ENCODE peak calls at places on chromosome 4, in eight cellular contexts. S, I, Q, W, M, T, R and E are unnamed samples.
A peak's percentile ranks its signal among the peaks of the same experiment; 100 is the strongest.

GRCh38 chr4:158799013-158799770 is 30.4 kb downstream of the FNIP2 start:
- DNase-seq in S (no peak), I (no peak), Q (no peak), W (no peak), M (no peak), T (no peak), R (peak; percentile 38), E (no peak)

GRCh38 chr4:109368661-109369060 is 65.0 kb upstream of the SEC24B start:
- DNase-seq in S (no peak), I (no peak), Q (no peak), W (no peak), M (no peak), T (no peak), R (no peak), E (no peak)

GRCh38 chr4:151854731-151855130 is 93.9 kb upstream of the GATB start:
- DNase-seq in S (no peak), I (peak; percentile 64), Q (no peak), W (no peak), M (peak; percentile 54), T (no peak), R (no peak), E (no peak)

GRCh38 chr4:154045086-154045485 is 256.2 kb upstream of the SFRP2 start:
- DNase-seq in S (no peak), I (peak; percentile 40), Q (no peak), W (no peak), M (no peak), T (no peak), R (no peak), E (no peak)

GRCh38 chr4:127479031-127479622 is 153.6 kb upstream of the INTU start:
- DNase-seq in S (no peak), I (peak; percentile 59), Q (no peak), W (no peak), M (peak; percentile 15), T (no peak), R (peak; percentile 68), E (no peak)

GRCh38 chr4:10077101-10077491 is 39.5 kb downstream of the WDR1 start:
- DNase-seq in S (no peak), I (no peak), Q (no peak), W (no peak), M (no peak), T (no peak), R (no peak), E (no peak)

GRCh38 chr4:104905546-104905945 is 241.1 kb upstream of the TET2 start:
- DNase-seq in S (no peak), I (no peak), Q (no peak), W (no peak), M (no peak), T (no peak), R (no peak), E (no peak)

GRCh38 chr4:56425518-56425917 is 9.9 kb downstream of the PPAT start:
- DNase-seq in S (no peak), I (no peak), Q (no peak), W (no peak), M (no peak), T (no peak), R (no peak), E (no peak)

DNA sequence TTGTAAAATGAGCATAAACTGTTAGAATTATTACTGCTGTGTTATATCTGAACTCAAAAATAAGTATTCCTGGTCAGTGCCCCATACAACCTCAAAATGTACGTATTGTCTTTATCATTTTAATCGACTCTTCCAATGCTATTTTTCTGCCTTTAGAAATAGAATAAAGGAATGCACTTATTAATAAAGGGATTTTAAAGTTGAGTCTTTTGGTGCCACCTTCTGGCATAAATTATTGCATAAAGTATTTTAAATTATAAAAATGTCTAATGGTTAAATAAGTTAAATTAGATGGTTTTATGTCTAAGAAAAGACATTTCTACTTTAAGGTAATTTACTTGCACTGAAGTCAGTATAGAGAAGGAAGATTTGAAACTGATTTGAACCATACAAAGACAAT is 424.0 kb upstream of the NDST4 start:
- DNase-seq in S (no peak), I (peak; percentile 15), Q (no peak), W (no peak), M (no peak), T (no peak), R (peak; percentile 5), E (no peak)
- TF ChIP-seq CTCF in S (no peak), I (no peak), Q (no peak), W (no peak), M (peak; percentile 35), T (no peak), R (peak; percentile 53), E (no peak)

GRCh38 chr4:4619821-4620220 is 78.0 kb upstream of the STX18 start:
- DNase-seq in S (no peak), I (no peak), Q (no peak), W (no peak), M (no peak), T (no peak), R (no peak), E (no peak)
- TF ChIP-seq CTCF in S (no peak), I (no peak), Q (no peak), W (no peak), M (no peak), T (no peak), R (no peak), E (no peak)

DNA sequence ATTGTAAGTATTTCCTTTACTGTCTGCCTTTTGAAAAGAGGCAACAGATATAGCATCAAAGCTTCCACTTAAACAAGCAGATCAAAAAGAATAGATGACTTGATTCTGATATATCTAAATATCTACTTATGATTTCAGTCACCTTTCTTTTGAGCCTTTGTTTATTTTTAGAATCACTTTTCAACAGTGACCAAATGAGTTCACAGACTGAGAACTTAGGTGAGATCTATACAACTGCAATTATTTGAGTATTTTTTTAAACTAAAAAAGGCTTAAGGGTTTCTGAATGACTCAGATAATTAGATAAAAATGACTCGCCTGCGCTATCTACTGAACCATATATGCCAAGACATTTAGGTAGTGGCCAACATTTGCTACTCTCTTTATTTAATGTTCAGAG is 166.7 kb upstream of the KCNIP4 start:
- DNase-seq in S (no peak), I (no peak), Q (no peak), W (no peak), M (no peak), T (no peak), R (no peak), E (no peak)
- TF ChIP-seq CTCF in S (no peak), I (no peak), Q (no peak), W (no peak), M (no peak), T (no peak), R (no peak), E (no peak)

GRCh38 chr4:173585876-173586572 is 56.0 kb upstream of the HAND2 start:
- DNase-seq in S (no peak), I (no peak), Q (no peak), W (no peak), M (no peak), T (no peak), R (no peak), E (no peak)

GRCh38 chr4:173590697-173591096 is 60.7 kb upstream of the HAND2 start:
- DNase-seq in S (no peak), I (no peak), Q (no peak), W (no peak), M (no peak), T (no peak), R (no peak), E (no peak)

GRCh38 chr4:173591760-173592159 is 61.7 kb upstream of the HAND2 start:
- DNase-seq in S (no peak), I (no peak), Q (no peak), W (no peak), M (no peak), T (no peak), R (no peak), E (no peak)
- TF ChIP-seq CTCF in S (no peak), I (peak; percentile 6), Q (no peak), W (no peak), M (no peak), T (no peak), R (no peak), E (no peak)